ENCODE peak calls at places on chromosomes 7 and 10, in seven cellular contexts. Z, R, U, T, C, G and I are unnamed samples. For H3K4me1, the result is how much of the 10 kb centered on the place peaks cover.

GRCh38 chr7:122520961-122521555 is 177.9 kb downstream of the RNF133 start:
- DNase-seq in C (no peak), U (no peak), T (peak), Z (no peak), R (no peak), G (no peak), I (no peak)

GRCh38 chr10:23001901-23002516 is 74.2 kb downstream of the ARMC3 start:
- DNase-seq in Z (no peak), G (no peak), T (peak), R (no peak), C (no peak), U (no peak), I (no peak)

GRCh38 chr10:61486738-61487396 is 33.7 kb upstream of the TMEM26 start:
- DNase-seq in C (no peak), T (no peak), U (no peak), R (no peak), G (no peak), Z (peak), I (no peak)

GRCh38 chr7:23234569-23235296 is 11.8 kb upstream of the GPNMB start:
- DNase-seq in C (no peak), T (no peak), G (no peak), U (no peak), R (no peak), Z (no peak), I (no peak)

GRCh38 chr7:123054357-123055133 is 59.0 kb upstream of the TAS2R16 start:
- DNase-seq in G (no peak), T (peak), R (no peak), U (no peak), Z (no peak), C (no peak), I (no peak)

GRCh38 chr7:12812111-12812510 is 124.7 kb downstream of the ARL4A start:
- DNase-seq in G (no peak), T (no peak), C (no peak), U (no peak), R (no peak), Z (no peak), I (no peak)

GRCh38 chr7:84497873-84498272 is 303.3 kb upstream of the SEMA3A start:
- DNase-seq in R (no peak), C (no peak), U (no peak), T (no peak), G (no peak), Z (peak), I (no peak)

GRCh38 chr7:28865494-28866257 is 92.5 kb downstream of the TRIL start:
- DNase-seq in G (no peak), U (no peak), Z (peak), C (no peak), T (peak), R (no peak), I (no peak)

GRCh38 chr10:93573051-93573909 is 6.8 kb downstream of the FFAR4 start:
- DNase-seq in U (no peak), C (no peak), R (no peak), Z (no peak), T (no peak), G (peak), I (no peak)

GRCh38 chr7:75835688-75836285 is 22.2 kb upstream of the CCL24 start:
- DNase-seq in C (no peak), T (no peak), G (no peak), R (no peak), U (no peak), Z (no peak), I (no peak)

GRCh38 chr10:96721207-96721572 is 876 bp upstream of the PIK3AP1 start:
- DNase-seq in Z (no peak), U (no peak), G (no peak), C (no peak), T (peak), R (no peak), I (no peak)

GRCh38 chr10:78552261-78552811 is 516.4 kb upstream of the ZMIZ1 start:
- DNase-seq in T (peak), G (no peak), U (peak), Z (peak), R (no peak), C (no peak), I (no peak)

GRCh38 chr10:79604294-79604693 is 6.4 kb upstream of the SFTPA1 start:
- DNase-seq in T (no peak), R (no peak), G (no peak), U (no peak), C (no peak), Z (no peak), I (no peak)

GRCh38 chr10:132526676-132527075 is 10.9 kb upstream of the INPP5A start:
- DNase-seq in U (no peak), R (no peak), Z (peak), G (no peak), T (no peak), C (no peak), I (no peak)

GRCh38 chr7:106072715-106073091 is 39.4 kb downstream of the SYPL1 start:
- DNase-seq in G (no peak), C (no peak), Z (no peak), U (no peak), R (no peak), T (no peak), I (no peak)
- H3K4me1 ChIP-seq in G (under half), C (under half), Z (under half), U (under half), R (under half), T (under half), I (under half)

DNA sequence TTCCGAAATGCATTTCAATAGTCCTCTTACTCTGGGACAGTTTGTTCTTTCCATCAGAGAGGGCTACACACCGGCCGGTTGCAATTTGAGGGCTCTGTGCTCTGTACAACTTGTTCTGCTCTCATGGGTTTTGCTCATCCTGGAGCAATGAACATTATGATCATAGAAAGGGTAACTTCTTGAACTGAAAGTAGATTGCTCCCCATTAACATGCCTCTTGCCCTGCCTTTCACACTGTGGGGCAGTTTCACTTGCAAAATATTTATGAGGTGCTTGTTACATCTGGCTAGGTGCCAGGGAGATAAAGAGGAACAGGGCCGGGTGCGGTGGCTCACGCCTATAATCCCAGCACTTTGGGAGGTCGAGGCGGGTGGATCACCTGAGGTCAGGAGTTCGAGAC is 97.3 kb upstream of the MPP7 start:
- DNase-seq in T (no peak), R (no peak), Z (no peak), U (no peak), G (no peak), C (peak), I (no peak)
- H3K4me1 ChIP-seq in T (under half), R (under half), Z (under half), U (under half), G (under half), C (under half), I (under half)

GRCh38 chr10:103835121-103836045 is 20.0 kb downstream of the SH3PXD2A start:
- DNase-seq in U (peak), R (no peak), T (no peak), Z (peak), G (peak), C (no peak), I (no peak)

GRCh38 chr10:103834436-103835095 is 20.8 kb downstream of the SH3PXD2A start:
- DNase-seq in G (no peak), Z (no peak), U (peak), C (no peak), T (no peak), R (no peak), I (no peak)

GRCh38 chr10:103837370-103838094 is 17.8 kb downstream of the SH3PXD2A start:
- DNase-seq in G (no peak), C (no peak), U (peak), R (no peak), T (no peak), Z (no peak), I (no peak)

GRCh38 chr10:103836776-103837344 is 18.5 kb downstream of the SH3PXD2A start:
- DNase-seq in C (no peak), U (peak), Z (no peak), G (no peak), T (peak), R (no peak), I (no peak)

DNA sequence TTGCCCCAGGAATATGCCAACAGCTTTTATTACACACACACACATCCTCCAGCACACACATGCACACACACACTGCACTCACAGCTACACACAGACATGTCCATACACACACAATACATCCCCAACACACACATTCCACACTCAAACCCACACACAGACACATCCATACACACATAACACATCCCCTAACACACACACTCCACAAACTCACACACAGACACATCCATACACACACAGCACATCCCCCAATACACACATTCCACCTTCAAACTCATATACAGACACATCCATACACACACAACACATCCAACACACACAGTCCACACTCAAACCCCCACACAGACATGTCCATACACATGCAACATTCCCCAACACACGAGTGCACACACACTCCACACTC is 19.1 kb downstream of the SH3PXD2A start:
- DNase-seq in Z (no peak), R (no peak), C (no peak), T (no peak), G (no peak), U (peak), I (no peak)
- H3K4me1 ChIP-seq in Z (under half), R (under half), C (under half), T (half or more), G (under half), U (under half), I (under half)

GRCh38 chr7:74479066-74479781 is 25.5 kb downstream of the GTF2IRD1 start:
- DNase-seq in R (no peak), T (no peak), C (no peak), Z (peak), U (peak), G (peak), I (no peak)
- H3K4me1 ChIP-seq in R (under half), T (under half), C (under half), Z (under half), U (under half), G (under half), I (half or more)

GRCh38 chr10:72258617-72259016 is 15.1 kb upstream of the DDIT4 start:
- DNase-seq in U (no peak), T (peak), G (no peak), C (no peak), R (no peak), Z (no peak), I (no peak)

GRCh38 chr10:72261323-72262018 is 12.3 kb upstream of the DDIT4 start:
- DNase-seq in Z (no peak), C (no peak), T (peak), R (peak), U (no peak), G (peak), I (no peak)

GRCh38 chr10:72260588-72261322 is 13.0 kb upstream of the DDIT4 start:
- DNase-seq in G (peak), U (peak), Z (peak), R (peak), C (peak), T (peak), I (peak)

GRCh38 chr10:72260215-72260587 is 13.5 kb upstream of the DDIT4 start:
- DNase-seq in C (no peak), G (no peak), R (no peak), U (no peak), T (no peak), Z (no peak), I (no peak)

DNA sequence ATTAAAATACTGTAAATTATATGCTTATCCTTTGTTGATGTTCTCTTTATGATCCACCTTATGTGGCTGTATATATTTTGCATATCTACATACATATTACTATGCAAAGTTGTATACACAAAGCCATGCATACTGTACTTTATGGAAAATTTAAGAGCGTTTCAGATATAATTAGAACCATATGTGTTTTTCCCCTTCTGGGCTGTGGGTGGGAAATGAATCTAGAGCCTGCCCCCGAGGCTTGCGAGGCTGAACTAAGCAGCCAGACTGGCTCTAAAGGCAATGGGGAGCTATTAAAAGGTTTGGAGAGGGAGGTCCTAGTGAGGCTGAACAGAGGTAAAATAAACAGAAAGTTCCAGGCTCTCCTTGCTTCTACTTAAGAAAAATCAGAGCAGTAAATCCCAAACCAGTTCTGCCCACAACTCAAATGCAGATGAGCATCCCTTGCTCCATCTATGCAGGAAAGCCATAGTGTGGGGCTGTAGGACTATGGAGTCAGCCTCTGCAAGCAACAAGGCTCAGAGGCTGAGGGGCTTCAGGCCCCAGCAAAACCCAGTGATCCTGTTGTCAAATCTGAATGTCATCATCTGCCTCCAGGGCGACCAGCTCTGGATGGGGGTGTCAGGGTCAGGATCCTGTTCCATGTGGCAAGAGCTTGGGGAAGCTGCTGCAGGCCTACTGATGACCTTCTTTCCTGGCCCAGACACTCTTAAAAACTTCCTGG is 14.1 kb upstream of the DDIT4 start:
- DNase-seq in U (no peak), Z (peak), T (peak), R (no peak), C (peak), G (no peak), I (no peak)
- H3K4me1 ChIP-seq in U (under half), Z (under half), T (under half), R (half or more), C (under half), G (under half), I (half or more)

GRCh38 chr10:6297951-6298381 is 95.2 kb downstream of the PFKFB3 start:
- DNase-seq in G (no peak), R (no peak), U (no peak), C (no peak), Z (peak), T (no peak), I (no peak)
- H3K4me1 ChIP-seq in G (under half), R (under half), U (under half), C (under half), Z (under half), T (under half), I (half or more)

GRCh38 chr10:110863956-110864355 is 7.8 kb upstream of the PDCD4 start:
- DNase-seq in C (no peak), U (no peak), G (no peak), R (no peak), T (no peak), Z (no peak), I (no peak)

GRCh38 chr10:110863361-110863760 is 8.4 kb upstream of the PDCD4 start:
- DNase-seq in C (no peak), U (no peak), G (no peak), T (no peak), R (no peak), Z (no peak), I (no peak)

GRCh38 chr10:110861476-110861875 is 10.3 kb upstream of the PDCD4 start:
- DNase-seq in G (no peak), R (no peak), U (no peak), T (no peak), C (no peak), Z (no peak), I (no peak)

GRCh38 chr10:110861930-110862677 is 9.6 kb upstream of the PDCD4 start:
- DNase-seq in R (no peak), C (no peak), Z (no peak), G (no peak), T (no peak), U (no peak), I (no peak)

GRCh38 chr10:110862961-110863360 is 8.8 kb upstream of the PDCD4 start:
- DNase-seq in U (no peak), G (no peak), Z (no peak), R (no peak), T (no peak), C (no peak), I (no peak)
- H3K4me1 ChIP-seq in U (under half), G (under half), Z (under half), R (half or more), T (under half), C (half or more), I (under half)

DNA sequence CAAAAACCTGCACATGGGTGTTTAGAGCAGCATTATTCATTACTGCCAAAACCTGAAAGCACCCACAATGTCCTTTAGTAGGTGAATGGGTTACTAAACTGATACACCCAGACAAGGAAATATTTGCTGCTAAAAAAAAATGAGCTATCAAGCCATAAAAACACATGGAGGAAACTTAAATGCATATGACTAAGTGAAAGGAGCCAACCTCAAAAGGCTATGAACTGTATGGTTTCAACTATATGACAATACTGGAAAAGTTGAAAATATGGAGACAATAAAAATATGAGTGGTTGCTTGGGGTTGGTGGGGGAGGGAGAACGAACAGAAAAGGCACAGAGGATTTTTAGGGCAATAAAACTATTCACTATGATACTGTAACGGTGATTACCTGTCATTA is 291.0 kb downstream of the TNS3 start:
- DNase-seq in Z (no peak), U (no peak), T (no peak), G (no peak), C (no peak), R (no peak), I (no peak)
- H3K4me1 ChIP-seq in Z (under half), U (under half), T (under half), G (under half), C (under half), R (under half), I (under half)

GRCh38 chr7:30166155-30166840 is 31.5 kb downstream of the MTURN start:
- DNase-seq in R (no peak), Z (no peak), U (no peak), C (no peak), G (no peak), T (no peak), I (no peak)

GRCh38 chr7:30169585-30169978 is 34.8 kb downstream of the MTURN start:
- DNase-seq in Z (peak), G (no peak), R (no peak), T (no peak), U (no peak), C (no peak), I (no peak)

GRCh38 chr7:30170460-30171197 is 35.8 kb downstream of the MTURN start:
- DNase-seq in R (no peak), U (no peak), Z (no peak), T (no peak), C (no peak), G (no peak), I (no peak)

GRCh38 chr7:30166841-30167235 is 32.1 kb downstream of the MTURN start:
- DNase-seq in G (no peak), T (no peak), R (no peak), Z (no peak), C (no peak), U (no peak), I (no peak)

GRCh38 chr7:30168800-30169584 is 34.2 kb downstream of the MTURN start:
- DNase-seq in U (no peak), R (no peak), T (peak), G (no peak), Z (peak), C (no peak), I (peak)
- H3K4me1 ChIP-seq in U (under half), R (under half), T (under half), G (under half), Z (under half), C (under half), I (under half)